ENCODE peak calls at places on chromosomes 1 and 21, in five cellular contexts. One of them, this sample, is unnamed.

GRCh38 chr1:113146242-113147072 is 73.5 kb downstream of the LRIG2 start:
- DNase-seq in body of pancreas: no peak
- DNase-seq in A549: no peak
- DNase-seq in HepG2: peak
- DNase-seq in tibial nerve: no peak
- DNase-seq in this sample: no peak

GRCh38 chr1:220281159-220281574 is 8.9 kb upstream of the RAB3GAP2 start:
- DNase-seq in body of pancreas: no peak
- DNase-seq in A549: peak
- DNase-seq in HepG2: no peak
- DNase-seq in tibial nerve: no peak
- DNase-seq in this sample: no peak

GRCh38 chr1:224203243-224204016 is 20.4 kb downstream of the DEGS1 start:
- DNase-seq in body of pancreas: peak
- DNase-seq in A549: no peak
- DNase-seq in HepG2: no peak
- DNase-seq in tibial nerve: peak
- DNase-seq in this sample: peak

GRCh38 chr1:177571485-177572076 is 398.3 kb downstream of the SEC16B start:
- DNase-seq in body of pancreas: peak
- DNase-seq in A549: no peak
- DNase-seq in HepG2: peak
- DNase-seq in tibial nerve: peak
- DNase-seq in this sample: no peak

GRCh38 chr1:40917995-40918711 is 56.0 kb upstream of the CITED4 start:
- DNase-seq in body of pancreas: no peak
- DNase-seq in A549: no peak
- DNase-seq in HepG2: no peak
- DNase-seq in tibial nerve: no peak
- DNase-seq in this sample: no peak

GRCh38 chr1:53919675-53920066 is 25.7 kb downstream of the DIO1 start:
- DNase-seq in body of pancreas: peak
- DNase-seq in A549: no peak
- DNase-seq in HepG2: no peak
- DNase-seq in tibial nerve: no peak
- DNase-seq in this sample: no peak

GRCh38 chr1:205535866-205536758 is 31.6 kb downstream of the CDK18 start:
- DNase-seq in body of pancreas: no peak
- DNase-seq in A549: no peak
- DNase-seq in HepG2: no peak
- DNase-seq in tibial nerve: no peak
- DNase-seq in this sample: no peak

GRCh38 chr1:183567584-183567983 is 22.7 kb downstream of the NCF2 start:
- DNase-seq in body of pancreas: peak
- DNase-seq in A549: no peak
- DNase-seq in HepG2: no peak
- DNase-seq in tibial nerve: peak
- DNase-seq in this sample: peak

GRCh38 chr1:30083800-30084464 is 639.5 kb downstream of the MATN1 start:
- DNase-seq in body of pancreas: peak
- DNase-seq in A549: peak
- DNase-seq in HepG2: peak
- DNase-seq in tibial nerve: peak
- DNase-seq in this sample: no peak

GRCh38 chr21:42230636-42231035 is 11.7 kb downstream of the ABCG1 start:
- DNase-seq in body of pancreas: no peak
- DNase-seq in A549: no peak
- DNase-seq in HepG2: no peak
- DNase-seq in tibial nerve: no peak
- DNase-seq in this sample: no peak

GRCh38 chr1:30414086-30414850 is 309.1 kb downstream of the MATN1 start:
- DNase-seq in body of pancreas: no peak
- DNase-seq in A549: no peak
- DNase-seq in HepG2: no peak
- DNase-seq in tibial nerve: peak
- DNase-seq in this sample: no peak

GRCh38 chr1:167175901-167176300 is 44.8 kb upstream of the POU2F1 start:
- DNase-seq in body of pancreas: no peak
- DNase-seq in A549: no peak
- DNase-seq in HepG2: no peak
- DNase-seq in tibial nerve: no peak
- DNase-seq in this sample: no peak

GRCh38 chr1:29824025-29824424 is 587.7 kb downstream of the PTPRU start:
- DNase-seq in body of pancreas: no peak
- DNase-seq in A549: no peak
- DNase-seq in HepG2: no peak
- DNase-seq in tibial nerve: no peak
- DNase-seq in this sample: no peak

GRCh38 chr1:26029864-26030481 is 8.4 kb downstream of the EXTL1 start:
- DNase-seq in body of pancreas: no peak
- DNase-seq in A549: no peak
- DNase-seq in HepG2: no peak
- DNase-seq in tibial nerve: no peak
- DNase-seq in this sample: no peak

GRCh38 chr1:17185485-17185860 is 19.5 kb upstream of the PADI1 start:
- DNase-seq in body of pancreas: no peak
- DNase-seq in A549: no peak
- DNase-seq in HepG2: no peak
- DNase-seq in tibial nerve: no peak
- DNase-seq in this sample: no peak

GRCh38 chr21:33265664-33266049 is 510 bp upstream of the IL10RB start:
- DNase-seq in body of pancreas: no peak
- DNase-seq in A549: no peak
- DNase-seq in HepG2: no peak
- DNase-seq in tibial nerve: peak
- DNase-seq in this sample: peak

GRCh38 chr1:43902058-43902831 is 31.4 kb upstream of the ARTN start:
- DNase-seq in body of pancreas: peak
- DNase-seq in A549: no peak
- DNase-seq in HepG2: no peak
- DNase-seq in tibial nerve: no peak
- DNase-seq in this sample: no peak

GRCh38 chr1:69410457-69410850 is 157.3 kb upstream of the LRRC7 start:
- DNase-seq in body of pancreas: no peak
- DNase-seq in A549: no peak
- DNase-seq in HepG2: no peak
- DNase-seq in tibial nerve: no peak
- DNase-seq in this sample: no peak

GRCh38 chr1:48920741-48921330 is 144.1 kb upstream of the BEND5 start:
- DNase-seq in body of pancreas: no peak
- DNase-seq in A549: no peak
- DNase-seq in HepG2: no peak
- DNase-seq in tibial nerve: no peak
- DNase-seq in this sample: no peak

DNA sequence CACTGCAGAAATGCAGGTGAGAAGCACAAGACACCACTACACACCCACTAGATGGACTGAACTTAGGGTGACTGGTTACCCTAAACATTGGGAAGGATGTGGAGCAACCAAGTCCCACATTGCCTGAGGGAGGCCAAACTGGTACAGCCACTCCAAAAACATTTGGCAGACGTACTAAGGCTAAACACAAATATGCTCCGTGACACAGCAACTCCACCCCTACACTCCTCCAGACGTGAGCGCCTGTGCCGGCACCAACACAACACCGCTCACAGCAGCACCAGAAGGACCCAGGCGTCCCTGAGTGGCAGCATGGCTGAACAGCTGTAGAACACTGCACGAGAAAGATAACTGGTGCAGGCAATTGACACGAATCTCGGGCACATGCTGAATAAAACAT is 14.7 kb downstream of the PTTG1IP start:
- DNase-seq in body of pancreas: no peak
- DNase-seq in A549: no peak
- DNase-seq in HepG2: no peak
- DNase-seq in tibial nerve: no peak
- DNase-seq in this sample: no peak
- H3K4me3 ChIP-seq in body of pancreas: no peak
- H3K4me3 ChIP-seq in A549: no peak
- H3K4me3 ChIP-seq in HepG2: no peak
- H3K4me3 ChIP-seq in tibial nerve: no peak
- H3K4me3 ChIP-seq in this sample: no peak

GRCh38 chr1:243481101-243481500 is 225.3 kb downstream of the SDCCAG8 start:
- DNase-seq in body of pancreas: no peak
- DNase-seq in A549: no peak
- DNase-seq in HepG2: no peak
- DNase-seq in tibial nerve: no peak
- DNase-seq in this sample: no peak

GRCh38 chr1:243483952-243484351 is 228.1 kb downstream of the SDCCAG8 start:
- DNase-seq in body of pancreas: no peak
- DNase-seq in A549: no peak
- DNase-seq in HepG2: no peak
- DNase-seq in tibial nerve: no peak
- DNase-seq in this sample: no peak

GRCh38 chr1:243482237-243483022 is 226.6 kb downstream of the SDCCAG8 start:
- DNase-seq in body of pancreas: no peak
- DNase-seq in A549: peak
- DNase-seq in HepG2: no peak
- DNase-seq in tibial nerve: no peak
- DNase-seq in this sample: no peak

GRCh38 chr1:243487036-243487648 is 231.3 kb downstream of the SDCCAG8 start:
- DNase-seq in body of pancreas: no peak
- DNase-seq in A549: no peak
- DNase-seq in HepG2: no peak
- DNase-seq in tibial nerve: no peak
- DNase-seq in this sample: no peak

GRCh38 chr1:243483084-243483845 is 227.4 kb downstream of the SDCCAG8 start:
- DNase-seq in body of pancreas: no peak
- DNase-seq in A549: no peak
- DNase-seq in HepG2: no peak
- DNase-seq in tibial nerve: no peak
- DNase-seq in this sample: no peak
- TF ChIP-seq CTCF in body of pancreas: no peak
- TF ChIP-seq CTCF in A549: peak
- TF ChIP-seq CTCF in HepG2: peak
- TF ChIP-seq CTCF in tibial nerve: no peak
- TF ChIP-seq CTCF in this sample: no peak

GRCh38 chr21:36540700-36541099 is 60.8 kb upstream of the CLDN14 start:
- DNase-seq in body of pancreas: no peak
- DNase-seq in A549: no peak
- DNase-seq in HepG2: no peak
- DNase-seq in tibial nerve: no peak
- DNase-seq in this sample: no peak
- TF ChIP-seq POLR2A in body of pancreas: no peak
- TF ChIP-seq POLR2A in A549: no peak
- TF ChIP-seq POLR2A in HepG2: no peak
- TF ChIP-seq POLR2A in tibial nerve: no peak
- TF ChIP-seq POLR2A in this sample: no peak

GRCh38 chr1:23977854-23978191 is 2.3 kb downstream of the SRSF10 start:
- DNase-seq in body of pancreas: no peak
- DNase-seq in A549: no peak
- DNase-seq in HepG2: no peak
- DNase-seq in tibial nerve: no peak
- DNase-seq in this sample: no peak
- H3K4me3 ChIP-seq in body of pancreas: no peak
- H3K4me3 ChIP-seq in A549: peak
- H3K4me3 ChIP-seq in HepG2: peak
- H3K4me3 ChIP-seq in tibial nerve: no peak
- H3K4me3 ChIP-seq in this sample: no peak

This sample was measured in gastrocnemius medialis.